ENCODE peak calls at places on chromosomes 1 and 21, in ten cellular contexts. One of them, this sample, is unnamed.

GRCh38 chr1:109467301-109467777 is 993 bp downstream of the SYPL2 start:
- DNase-seq in cardiac fibroblast: no peak
- DNase-seq in NB4: no peak
- DNase-seq in H1: no peak
- DNase-seq in BJ: no peak
- DNase-seq in adrenal gland: no peak
- DNase-seq in ovary: no peak
- DNase-seq in choroid plexus epithelial cell: no peak
- DNase-seq in Caco-2: no peak
- DNase-seq in PC-3: no peak
- DNase-seq in this sample: no peak

GRCh38 chr1:31264790-31265386 is 25.2 kb upstream of the NKAIN1 start:
- DNase-seq in BJ: no peak
- DNase-seq in Caco-2: no peak
- DNase-seq in H1: no peak
- DNase-seq in adrenal gland: peak; percentile 81
- DNase-seq in ovary: no peak
- DNase-seq in cardiac fibroblast: no peak
- DNase-seq in choroid plexus epithelial cell: no peak
- DNase-seq in PC-3: no peak
- DNase-seq in NB4: no peak
- DNase-seq in this sample: no peak

GRCh38 chr1:204147392-204148097 is 4.3 kb downstream of the ETNK2 start:
- DNase-seq in choroid plexus epithelial cell: no peak
- DNase-seq in ovary: no peak
- DNase-seq in NB4: no peak
- DNase-seq in PC-3: no peak
- DNase-seq in BJ: no peak
- DNase-seq in Caco-2: no peak
- DNase-seq in H1: no peak
- DNase-seq in cardiac fibroblast: no peak
- DNase-seq in adrenal gland: no peak
- DNase-seq in this sample: no peak

GRCh38 chr1:156379420-156380165 is 10.6 kb downstream of the RHBG start:
- DNase-seq in choroid plexus epithelial cell: no peak
- DNase-seq in Caco-2: peak; percentile 61
- DNase-seq in NB4: no peak
- DNase-seq in PC-3: peak; percentile 61
- DNase-seq in H1: no peak
- DNase-seq in adrenal gland: no peak
- DNase-seq in BJ: no peak
- DNase-seq in cardiac fibroblast: no peak
- DNase-seq in ovary: no peak
- DNase-seq in this sample: peak; percentile 12

GRCh38 chr1:62299426-62300200 is 19.6 kb downstream of the KANK4 start:
- DNase-seq in Caco-2: no peak
- DNase-seq in cardiac fibroblast: no peak
- DNase-seq in PC-3: peak; percentile 47
- DNase-seq in ovary: no peak
- DNase-seq in NB4: no peak
- DNase-seq in H1: no peak
- DNase-seq in adrenal gland: no peak
- DNase-seq in choroid plexus epithelial cell: peak; percentile 13
- DNase-seq in BJ: no peak
- DNase-seq in this sample: peak; percentile 30

GRCh38 chr1:93615201-93616150 is 66.2 kb downstream of the BCAR3 start:
- DNase-seq in Caco-2: no peak
- DNase-seq in BJ: peak; percentile 56
- DNase-seq in H1: no peak
- DNase-seq in PC-3: peak; percentile 47
- DNase-seq in cardiac fibroblast: peak; percentile 86
- DNase-seq in ovary: no peak
- DNase-seq in NB4: peak; percentile 16
- DNase-seq in adrenal gland: peak; percentile 49
- DNase-seq in choroid plexus epithelial cell: peak; percentile 69
- DNase-seq in this sample: peak; percentile 76

GRCh38 chr1:38758824-38759223 is 100.7 kb downstream of the RRAGC start:
- DNase-seq in ovary: no peak
- DNase-seq in PC-3: no peak
- DNase-seq in Caco-2: no peak
- DNase-seq in NB4: no peak
- DNase-seq in adrenal gland: no peak
- DNase-seq in choroid plexus epithelial cell: no peak
- DNase-seq in BJ: no peak
- DNase-seq in cardiac fibroblast: no peak
- DNase-seq in H1: no peak
- DNase-seq in this sample: no peak

GRCh38 chr1:204828352-204828850 is 42.3 kb upstream of the NFASC start:
- DNase-seq in PC-3: peak; percentile 86
- DNase-seq in adrenal gland: peak; percentile 85
- DNase-seq in ovary: peak; percentile 71
- DNase-seq in NB4: peak; percentile 6
- DNase-seq in BJ: no peak
- DNase-seq in choroid plexus epithelial cell: peak; percentile 5
- DNase-seq in cardiac fibroblast: peak; percentile 31
- DNase-seq in H1: peak; percentile 43
- DNase-seq in Caco-2: peak; percentile 77
- DNase-seq in this sample: peak; percentile 54

GRCh38 chr21:41170442-41170841 is 2.5 kb downstream of the BACE2 start:
- DNase-seq in cardiac fibroblast: peak; percentile 54
- DNase-seq in adrenal gland: no peak
- DNase-seq in Caco-2: peak; percentile 64
- DNase-seq in PC-3: peak; percentile 71
- DNase-seq in BJ: no peak
- DNase-seq in NB4: peak; percentile 19
- DNase-seq in H1: no peak
- DNase-seq in choroid plexus epithelial cell: peak; percentile 35
- DNase-seq in ovary: no peak
- DNase-seq in this sample: peak; percentile 55

GRCh38 chr1:161182214-161182613 is 4.9 kb upstream of the B4GALT3 start:
- DNase-seq in NB4: peak; percentile 63
- DNase-seq in H1: no peak
- DNase-seq in Caco-2: no peak
- DNase-seq in ovary: no peak
- DNase-seq in PC-3: peak; percentile 77
- DNase-seq in cardiac fibroblast: peak; percentile 85
- DNase-seq in choroid plexus epithelial cell: peak; percentile 57
- DNase-seq in BJ: no peak
- DNase-seq in adrenal gland: no peak
- DNase-seq in this sample: peak; percentile 57

DNA sequence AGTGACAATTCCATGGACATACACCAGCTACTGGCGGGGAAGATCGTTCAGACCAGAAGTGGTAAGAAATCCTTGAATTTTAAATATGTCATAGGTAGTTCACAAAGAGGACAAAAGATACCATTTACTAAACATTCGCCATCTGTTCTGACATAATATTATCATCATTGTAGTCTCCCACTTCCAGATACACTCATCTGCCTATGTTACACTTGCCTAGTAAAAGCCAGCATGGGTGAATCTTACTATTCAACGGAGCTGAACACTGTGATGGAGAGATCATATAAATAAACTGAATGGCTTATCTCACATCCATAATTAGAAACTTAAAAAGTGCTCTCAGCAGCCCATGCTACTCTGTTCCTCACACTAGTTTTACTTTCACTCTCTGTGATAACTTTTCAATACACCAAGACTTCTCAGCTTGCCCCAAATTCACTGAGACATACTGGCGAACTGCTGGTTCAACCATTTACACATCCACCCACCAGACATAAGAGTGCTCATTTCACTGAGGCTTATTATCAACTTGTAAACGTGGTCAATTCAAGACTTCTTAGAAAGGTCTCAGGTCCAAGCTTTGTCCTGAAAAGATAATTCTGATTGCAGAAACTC is 463 bp upstream of the PRRC2C start:
- DNase-seq in NB4: no peak
- DNase-seq in BJ: peak; percentile 7
- DNase-seq in H1: no peak
- DNase-seq in adrenal gland: no peak
- DNase-seq in ovary: no peak
- DNase-seq in Caco-2: no peak
- DNase-seq in PC-3: no peak
- DNase-seq in cardiac fibroblast: no peak
- DNase-seq in choroid plexus epithelial cell: no peak
- DNase-seq in this sample: no peak
- TF ChIP-seq CTCF in NB4: no peak
- TF ChIP-seq CTCF in BJ: no peak
- TF ChIP-seq CTCF in H1: no peak
- TF ChIP-seq CTCF in adrenal gland: no peak
- TF ChIP-seq CTCF in ovary: peak; percentile 75
- TF ChIP-seq CTCF in Caco-2: no peak
- TF ChIP-seq CTCF in PC-3: peak; percentile 98
- TF ChIP-seq CTCF in cardiac fibroblast: no peak
- TF ChIP-seq CTCF in choroid plexus epithelial cell: no peak
- TF ChIP-seq CTCF in this sample: no peak

DNA sequence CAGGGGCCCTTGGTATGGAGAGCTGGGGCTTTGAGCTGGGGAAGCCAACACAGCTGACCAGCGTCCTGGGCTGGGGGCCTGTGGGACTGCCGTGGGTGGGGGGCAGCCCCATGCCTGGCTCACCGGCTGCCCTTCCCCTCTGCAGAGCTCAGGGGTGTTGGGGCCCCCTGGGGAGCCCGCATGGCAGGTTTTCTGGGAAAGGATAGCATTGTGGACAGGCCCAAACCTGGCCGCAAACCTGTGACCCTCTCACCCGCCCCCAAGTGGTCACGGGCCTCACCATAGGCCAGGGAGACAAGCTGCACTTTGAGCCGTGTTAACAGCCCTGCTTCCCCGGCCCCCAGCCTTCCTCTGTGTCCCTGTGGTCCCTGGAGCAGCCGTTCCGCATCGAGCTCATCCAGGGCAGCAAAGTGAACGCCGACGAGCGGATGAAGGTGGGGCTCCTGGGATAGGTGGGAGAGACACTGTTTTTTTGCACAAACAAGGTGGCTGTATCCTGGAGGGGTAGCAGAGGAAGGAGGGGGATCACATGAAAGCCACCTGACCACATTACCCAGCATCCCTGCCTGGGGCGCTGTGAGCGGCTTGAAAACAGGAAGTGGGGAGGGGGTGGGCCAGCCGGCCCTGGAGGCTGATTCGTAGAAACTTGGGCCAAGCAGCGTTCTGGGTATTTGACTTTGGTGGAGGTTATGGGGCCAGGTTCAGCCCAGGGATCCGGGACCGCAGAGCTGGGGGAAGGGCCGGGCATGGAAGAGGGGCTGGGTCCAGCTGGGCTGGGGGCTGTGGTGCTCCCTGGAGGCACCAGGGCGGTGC is 65.9 kb downstream of the PIK3CD start:
- DNase-seq in choroid plexus epithelial cell: peak; percentile 81
- DNase-seq in H1: no peak
- DNase-seq in cardiac fibroblast: no peak
- DNase-seq in ovary: peak; percentile 83
- DNase-seq in PC-3: no peak
- DNase-seq in BJ: no peak
- DNase-seq in NB4: peak; percentile 95
- DNase-seq in adrenal gland: peak; percentile 75
- DNase-seq in Caco-2: no peak
- DNase-seq in this sample: no peak
- H3K4me3 ChIP-seq in choroid plexus epithelial cell: peak overlapping the region; percentile 13
- H3K4me3 ChIP-seq in H1: no peak overlapping the region
- H3K4me3 ChIP-seq in cardiac fibroblast: no peak overlapping the region
- H3K4me3 ChIP-seq in ovary: peak overlapping the region; percentile 29
- H3K4me3 ChIP-seq in PC-3: no peak overlapping the region
- H3K4me3 ChIP-seq in BJ: no peak overlapping the region
- H3K4me3 ChIP-seq in NB4: peak overlapping the region; percentile 30
- H3K4me3 ChIP-seq in adrenal gland: peak overlapping the region; percentile 28
- H3K4me3 ChIP-seq in Caco-2: no peak overlapping the region
- H3K4me3 ChIP-seq in this sample: no peak overlapping the region

GRCh38 chr1:13826591-13826990 is 126.6 kb downstream of the PRDM2 start:
- DNase-seq in cardiac fibroblast: no peak
- DNase-seq in H1: no peak
- DNase-seq in ovary: peak; percentile 4
- DNase-seq in BJ: no peak
- DNase-seq in PC-3: no peak
- DNase-seq in adrenal gland: no peak
- DNase-seq in Caco-2: no peak
- DNase-seq in choroid plexus epithelial cell: no peak
- DNase-seq in NB4: no peak
- DNase-seq in this sample: no peak

GRCh38 chr1:13823126-13823880 is 123.3 kb downstream of the PRDM2 start:
- DNase-seq in choroid plexus epithelial cell: no peak
- DNase-seq in adrenal gland: peak; percentile 45
- DNase-seq in NB4: no peak
- DNase-seq in Caco-2: no peak
- DNase-seq in ovary: peak; percentile 9
- DNase-seq in PC-3: no peak
- DNase-seq in BJ: no peak
- DNase-seq in cardiac fibroblast: no peak
- DNase-seq in H1: no peak
- DNase-seq in this sample: no peak

GRCh38 chr1:13824626-13825025 is 124.6 kb downstream of the PRDM2 start:
- DNase-seq in choroid plexus epithelial cell: no peak
- DNase-seq in PC-3: no peak
- DNase-seq in cardiac fibroblast: no peak
- DNase-seq in NB4: no peak
- DNase-seq in adrenal gland: peak; percentile 42
- DNase-seq in Caco-2: no peak
- DNase-seq in BJ: no peak
- DNase-seq in H1: no peak
- DNase-seq in ovary: peak; percentile 5
- DNase-seq in this sample: no peak

GRCh38 chr1:13823936-13824335 is 123.9 kb downstream of the PRDM2 start:
- DNase-seq in BJ: no peak
- DNase-seq in NB4: no peak
- DNase-seq in PC-3: no peak
- DNase-seq in cardiac fibroblast: no peak
- DNase-seq in adrenal gland: peak; percentile 28
- DNase-seq in H1: no peak
- DNase-seq in Caco-2: no peak
- DNase-seq in ovary: peak; percentile 4
- DNase-seq in choroid plexus epithelial cell: no peak
- DNase-seq in this sample: no peak

GRCh38 chr1:13825033-13825432 is 125.0 kb downstream of the PRDM2 start:
- DNase-seq in BJ: no peak
- DNase-seq in ovary: peak; percentile 12
- DNase-seq in H1: no peak
- DNase-seq in cardiac fibroblast: no peak
- DNase-seq in NB4: no peak
- DNase-seq in choroid plexus epithelial cell: peak; percentile 28
- DNase-seq in adrenal gland: peak; percentile 45
- DNase-seq in Caco-2: no peak
- DNase-seq in PC-3: no peak
- DNase-seq in this sample: peak; percentile 30
- TF ChIP-seq CTCF in BJ: peak; percentile 30
- TF ChIP-seq CTCF in ovary: peak; percentile 24
- TF ChIP-seq CTCF in H1: no peak
- TF ChIP-seq CTCF in cardiac fibroblast: no peak
- TF ChIP-seq CTCF in NB4: no peak
- TF ChIP-seq CTCF in choroid plexus epithelial cell: peak; percentile 41
- TF ChIP-seq CTCF in adrenal gland: no peak
- TF ChIP-seq CTCF in Caco-2: no peak
- TF ChIP-seq CTCF in PC-3: peak; percentile 42
- TF ChIP-seq CTCF in this sample: peak; percentile 30

GRCh38 chr1:173206816-173207595 is at the start of gene TNFSF4:
- DNase-seq in choroid plexus epithelial cell: no peak
- DNase-seq in ovary: peak; percentile 37
- DNase-seq in cardiac fibroblast: peak; percentile 64
- DNase-seq in Caco-2: no peak
- DNase-seq in PC-3: no peak
- DNase-seq in BJ: no peak
- DNase-seq in adrenal gland: peak; percentile 66
- DNase-seq in NB4: peak; percentile 68
- DNase-seq in H1: no peak
- DNase-seq in this sample: peak; percentile 90
- H3K4me3 ChIP-seq in choroid plexus epithelial cell: no peak within 1 kb of the TSS
- H3K4me3 ChIP-seq in ovary: no peak within 1 kb of the TSS
- H3K4me3 ChIP-seq in cardiac fibroblast: peak within 1 kb of the TSS; percentile 58
- H3K4me3 ChIP-seq in Caco-2: no peak within 1 kb of the TSS
- H3K4me3 ChIP-seq in PC-3: no peak within 1 kb of the TSS
- H3K4me3 ChIP-seq in BJ: no peak within 1 kb of the TSS
- H3K4me3 ChIP-seq in adrenal gland: no peak within 1 kb of the TSS
- H3K4me3 ChIP-seq in NB4: no peak within 1 kb of the TSS
- H3K4me3 ChIP-seq in H1: no peak within 1 kb of the TSS
- H3K4me3 ChIP-seq in this sample: peak within 1 kb of the TSS; percentile 13

GRCh38 chr1:91507330-91507729 is 6.7 kb downstream of the CDC7 start:
- DNase-seq in BJ: no peak
- DNase-seq in PC-3: no peak
- DNase-seq in ovary: no peak
- DNase-seq in choroid plexus epithelial cell: peak; percentile 15
- DNase-seq in adrenal gland: no peak
- DNase-seq in Caco-2: no peak
- DNase-seq in cardiac fibroblast: peak; percentile 24
- DNase-seq in H1: no peak
- DNase-seq in NB4: no peak
- DNase-seq in this sample: peak; percentile 41
- TF ChIP-seq CTCF in BJ: no peak
- TF ChIP-seq CTCF in PC-3: peak; percentile 27
- TF ChIP-seq CTCF in ovary: no peak
- TF ChIP-seq CTCF in choroid plexus epithelial cell: no peak
- TF ChIP-seq CTCF in adrenal gland: no peak
- TF ChIP-seq CTCF in Caco-2: no peak
- TF ChIP-seq CTCF in cardiac fibroblast: peak; percentile 9
- TF ChIP-seq CTCF in H1: no peak
- TF ChIP-seq CTCF in NB4: no peak
- TF ChIP-seq CTCF in this sample: peak; percentile 13

This sample was measured in fibroblast of the aortic adventitia.